ENCODE peak calls at places on chromosomes 2 and 18, in ten cellular contexts. W is left lung; L is NCI-H2081 treated with DMSO at 0.1 percent for 48 hours; B is Jurkat, Clone E6-1; E is AG04450; F is ovary; G is D341Med; C is epithelial cell of proximal tubule; U is HT1080; S is cardiac fibroblast. R is an unnamed sample.

GRCh38 chr2:99697811-99698568 is 208.2 kb upstream of the REV1 start:
- DNase-seq in C (no peak), E (peak), U (peak), L (no peak), W (no peak), S (peak), F (peak), G (no peak), B (no peak), R (no peak)

GRCh38 chr2:26401739-26402541 is at the start of gene DRC1:
- DNase-seq in W (peak), S (peak), L (no peak), B (no peak), U (no peak), C (no peak), G (peak), E (peak), F (no peak), R (peak)

GRCh38 chr18:9643549-9643948 is 29.2 kb upstream of the PPP4R1 start:
- DNase-seq in L (no peak), U (peak), S (peak), E (peak), G (no peak), B (no peak), C (peak), F (no peak), W (no peak), R (no peak)

GRCh38 chr2:58851598-58851997 is 610.5 kb upstream of the FANCL start:
- DNase-seq in G (no peak), B (no peak), F (no peak), S (no peak), U (no peak), L (no peak), C (no peak), E (no peak), W (no peak), R (no peak)

GRCh38 chr18:29892960-29893558 is 1149.5 kb downstream of the DSC3 start:
- DNase-seq in E (no peak), G (no peak), B (peak), L (no peak), S (peak), U (no peak), F (no peak), C (no peak), W (no peak), R (no peak)

GRCh38 chr2:238582159-238582558 is 155.4 kb downstream of the ASB1 start:
- DNase-seq in C (no peak), G (no peak), S (no peak), L (no peak), E (no peak), W (no peak), F (no peak), B (no peak), U (no peak), R (no peak)

GRCh38 chr2:239532859-239533258 is 132.0 kb upstream of the HDAC4 start:
- DNase-seq in G (no peak), B (no peak), F (no peak), W (no peak), U (no peak), L (no peak), S (no peak), C (peak), E (no peak), R (no peak)

GRCh38 chr2:118417417-118418125 is 329.3 kb downstream of the INSIG2 start:
- DNase-seq in U (peak), B (no peak), W (no peak), S (no peak), G (no peak), C (peak), F (no peak), E (no peak), L (no peak), R (no peak)

GRCh38 chr2:189157431-189157830 is 22.1 kb downstream of the COL5A2 start:
- DNase-seq in U (no peak), E (no peak), W (no peak), G (no peak), S (no peak), L (no peak), C (no peak), F (no peak), B (no peak), R (no peak)

GRCh38 chr2:221095381-221095780 is 476.7 kb downstream of the EPHA4 start:
- DNase-seq in B (no peak), F (no peak), G (no peak), L (no peak), E (no peak), W (no peak), S (no peak), C (no peak), U (no peak), R (no peak)

GRCh38 chr2:53985646-53986045 is 14.9 kb upstream of the PSME4 start:
- DNase-seq in U (no peak), W (no peak), F (no peak), C (no peak), S (no peak), G (no peak), E (no peak), B (no peak), L (no peak), R (no peak)

GRCh38 chr2:62440281-62440946 is 65.6 kb downstream of the TMEM17 start:
- DNase-seq in S (no peak), F (no peak), B (no peak), G (no peak), L (no peak), C (no peak), U (no peak), W (no peak), E (no peak), R (no peak)

GRCh38 chr2:240453461-240454030 is 18.1 kb downstream of the GPC1 start:
- DNase-seq in L (no peak), U (no peak), G (no peak), C (no peak), S (no peak), B (no peak), W (peak), E (no peak), F (peak), R (no peak)

GRCh38 chr2:182860858-182861257 is 5.6 kb downstream of the FRZB start:
- DNase-seq in U (no peak), C (no peak), W (no peak), L (no peak), F (no peak), G (no peak), S (no peak), B (no peak), E (no peak), R (no peak)

GRCh38 chr18:44564922-44565321 is 115.8 kb upstream of the SETBP1 start:
- DNase-seq in G (no peak), W (no peak), F (no peak), L (no peak), C (peak), U (peak), B (no peak), E (no peak), S (peak), R (no peak)

GRCh38 chr18:5890261-5890605 is 5.1 kb downstream of the TMEM200C start:
- DNase-seq in G (no peak), L (no peak), C (no peak), E (no peak), U (no peak), S (no peak), B (no peak), F (peak), W (no peak), R (no peak)

GRCh38 chr2:74878551-74878950 is 44.6 kb downstream of the HK2 start:
- DNase-seq in F (no peak), W (peak), C (no peak), U (no peak), S (no peak), G (no peak), E (no peak), L (no peak), B (no peak), R (no peak)

GRCh38 chr2:176891857-176892256 is 320.7 kb upstream of the HNRNPA3 start:
- DNase-seq in F (no peak), B (no peak), S (no peak), G (no peak), E (no peak), W (no peak), U (no peak), L (no peak), C (no peak), R (no peak)

GRCh38 chr18:40851014-40851429 is 1104.0 kb upstream of the PIK3C3 start:
- DNase-seq in U (peak), S (peak), F (no peak), C (peak), W (no peak), E (no peak), L (no peak), G (no peak), B (no peak), R (no peak)

GRCh38 chr2:119291588-119292167 is 68.0 kb downstream of the STEAP3 start:
- DNase-seq in W (no peak), L (no peak), E (no peak), G (no peak), S (no peak), F (no peak), B (no peak), C (no peak), U (no peak), R (no peak)

GRCh38 chr18:6920099-6920955 is 190.8 kb downstream of the ARHGAP28 start:
- DNase-seq in L (peak), B (peak), C (peak), S (peak), G (peak), E (peak), U (peak), W (peak), F (peak), R (peak)

GRCh38 chr2:71223767-71224333 is 3.1 kb downstream of the PAIP2B start:
- DNase-seq in B (no peak), S (peak), F (peak), W (no peak), G (peak), E (no peak), L (no peak), C (no peak), U (peak), R (no peak)

GRCh38 chr2:129187379-129187778 is 792.1 kb upstream of the RAB6C start:
- DNase-seq in B (no peak), L (no peak), G (no peak), E (no peak), S (no peak), U (no peak), C (no peak), F (no peak), W (no peak), R (no peak)

GRCh38 chr2:195945056-195945455 is 123.6 kb downstream of the DNAH7 start:
- DNase-seq in U (no peak), W (no peak), G (no peak), L (no peak), F (no peak), C (no peak), S (no peak), B (no peak), E (no peak), R (no peak)

GRCh38 chr18:22789600-22789999 is 143.5 kb upstream of the RBBP8 start:
- DNase-seq in U (no peak), C (no peak), S (no peak), W (no peak), B (no peak), L (no peak), F (no peak), E (no peak), G (no peak), R (no peak)

GRCh38 chr2:184906160-184906559 is 307.8 kb downstream of the ZNF804A start:
- DNase-seq in C (no peak), W (no peak), S (no peak), B (no peak), E (no peak), L (no peak), F (no peak), G (no peak), U (no peak), R (no peak)

R was measured in GM12892.